ENCODE peak calls at places on chromosomes 11 and 22, in seven cellular contexts. C is activated CD8-positive, alpha-beta memory T cell treated with anti-CD3 and anti-CD28 coated beads, Interleukin-2, amount 50 U/mL, for 4 hours; M is activated CD4-positive, alpha-beta T cell treated with anti-CD3 and anti-CD28 coated beads for 4 hours; W is activated CD8-positive, alpha-beta T cell treated with anti-CD3 and anti-CD28 coated beads for 36 hours; P is GM23338; A is endodermal cell; U is psoas muscle. O is an unnamed sample.

GRCh38 chr11:33471541-33471940 is 214.4 kb downstream of the HIPK3 start:
- DNase-seq in P (no peak), M (no peak), W (no peak), U (no peak), A (no peak), C (no peak), O (no peak)

GRCh38 chr11:24406389-24406788 is 90.5 kb upstream of the LUZP2 start:
- DNase-seq in A (peak), M (no peak), W (no peak), U (no peak), P (peak), C (no peak), O (no peak)

GRCh38 chr11:56994532-56994931 is 5.8 kb downstream of the OR5AK2 start:
- DNase-seq in M (no peak), P (no peak), A (no peak), C (no peak), U (no peak), W (no peak), O (no peak)

GRCh38 chr11:65542738-65543390 is 15.3 kb downstream of the LTBP3 start:
- DNase-seq in W (no peak), A (no peak), P (no peak), U (no peak), M (no peak), C (no peak), O (no peak)

GRCh38 chr11:116162541-116163230 is 610.1 kb downstream of the BUD13 start:
- DNase-seq in M (no peak), C (no peak), U (no peak), P (peak), W (no peak), A (peak), O (no peak)

GRCh38 chr22:38215156-38216038 is 13.6 kb downstream of the MAFF start:
- DNase-seq in U (no peak), P (no peak), C (no peak), M (no peak), W (no peak), A (no peak), O (no peak)

GRCh38 chr11:16171882-16172281 is 184.5 kb downstream of the SOX6 start:
- DNase-seq in A (peak), W (no peak), U (no peak), M (no peak), C (no peak), P (no peak), O (no peak)

GRCh38 chr11:36672815-36673450 is 74.9 kb upstream of the RAG2 start:
- DNase-seq in W (peak), M (peak), P (peak), U (no peak), A (no peak), C (no peak), O (peak)

GRCh38 chr11:12288934-12289666 is 88.3 kb upstream of the PARVA start:
- DNase-seq in P (no peak), C (no peak), A (no peak), U (no peak), W (no peak), M (no peak), O (no peak)

GRCh38 chr22:44268431-44269116 is 44.2 kb downstream of the SHISAL1 start:
- DNase-seq in M (no peak), A (no peak), U (no peak), P (no peak), W (no peak), C (no peak), O (no peak)

GRCh38 chr11:129192150-129192549 is at the start of gene ARHGAP32:
- DNase-seq in A (peak), P (no peak), C (no peak), U (no peak), M (no peak), W (peak), O (no peak)

GRCh38 chr11:72573380-72573949 is 100.8 kb downstream of the PDE2A start:
- DNase-seq in W (peak), M (peak), C (no peak), U (no peak), A (peak), P (peak), O (peak)

GRCh38 chr11:109130910-109131309 is 291.1 kb upstream of the C11orf87 start:
- DNase-seq in C (no peak), U (no peak), P (peak), W (no peak), A (no peak), M (no peak), O (no peak)

GRCh38 chr11:65404638-65405339 is 17.8 kb upstream of the NEAT1 start:
- DNase-seq in U (no peak), C (no peak), A (no peak), W (no peak), P (no peak), M (no peak), O (no peak)

GRCh38 chr22:46150615-46151423 is 493 bp downstream of the PPARA start:
- DNase-seq in A (peak), M (peak), W (peak), U (peak), C (peak), P (peak), O (no peak)

GRCh38 chr11:1829039-1829820 is 5.6 kb upstream of the SYT8 start:
- DNase-seq in U (peak), M (no peak), C (no peak), A (no peak), W (no peak), P (no peak), O (no peak)

GRCh38 chr11:16779436-16779835 is 41.0 kb downstream of the C11orf58 start:
- DNase-seq in W (no peak), U (no peak), M (no peak), C (no peak), P (peak), A (peak), O (peak)

GRCh38 chr22:28829358-28830181 is 29.2 kb upstream of the XBP1 start:
- DNase-seq in C (peak), M (peak), U (peak), A (peak), W (peak), P (peak), O (peak)

GRCh38 chr11:43931717-43932039 is 10.8 kb upstream of the C11orf96 start:
- DNase-seq in A (no peak), M (no peak), P (peak), C (no peak), U (no peak), W (no peak), O (no peak)

GRCh38 chr11:47412152-47412746 is 3.9 kb downstream of the SLC39A13 start:
- DNase-seq in P (peak), W (peak), M (peak), U (peak), A (peak), C (peak), O (peak)

GRCh38 chr11:134391170-134391569 is 20.9 kb downstream of the B3GAT1 start:
- DNase-seq in U (no peak), P (no peak), C (no peak), M (no peak), W (no peak), A (no peak), O (no peak)

GRCh38 chr11:96101146-96101545 is 177.2 kb upstream of the MTMR2 start:
- DNase-seq in M (no peak), U (no peak), P (no peak), C (no peak), W (no peak), A (no peak), O (no peak)

GRCh38 chr11:272195-272930 is 5.8 kb upstream of the NLRP6 start:
- DNase-seq in A (peak), C (no peak), M (no peak), W (no peak), P (no peak), U (no peak), O (no peak)

GRCh38 chr11:128174465-128175101 is 412.8 kb downstream of the ETS1 start:
- DNase-seq in W (no peak), U (no peak), C (no peak), A (peak), P (peak), M (no peak), O (no peak)

GRCh38 chr11:132943325-132943736 is 589.0 kb downstream of the OPCML start:
- DNase-seq in C (no peak), M (no peak), U (no peak), A (no peak), W (no peak), P (peak), O (no peak)

GRCh38 chr11:115990004-115990447 is 485.8 kb upstream of the CADM1 start:
- DNase-seq in W (peak), C (no peak), M (no peak), P (peak), A (peak), U (no peak), O (no peak)

O was measured in HCT116.